ENCODE peak calls at places on chromosomes 12 and 14, in ten cellular contexts. F is midbrain; G is NCI-H1092; I is D341Med; X is RPMI8226; U is activated CD8-positive, alpha-beta memory T cell treated with anti-CD3 and anti-CD28 coated beads for 4 hours; P is brain microvascular endothelial cell; H is Right ventricle myocardium superior; Q is stimulated activated CD8-positive, alpha-beta memory T cell treated with anti-CD3 and anti-CD28 coated beads, Interleukin-15, amount 100 ng/mL, for 4 hours; M is stimulated activated CD4-positive, alpha-beta T cell treated with anti-CD3 and anti-CD28 coated beads, Interleukin-4, amount 100 ng/mL, for 48 hours. Y is an unnamed sample.

GRCh38 chr12:21475552-21475951 is 25.9 kb downstream of the RECQL start:
- DNase-seq in M (no peak), F (no peak), X (no peak), Q (no peak), I (no peak), P (no peak), U (no peak), H (no peak), G (no peak), Y (no peak)

GRCh38 chr14:94026886-94027469 is 838 bp downstream of the OTUB2 start:
- DNase-seq in U (no peak), P (no peak), Q (no peak), X (no peak), M (no peak), H (no peak), I (no peak), G (no peak), F (no peak), Y (no peak)

GRCh38 chr12:117587646-117588287 is 226.3 kb upstream of the NOS1 start:
- DNase-seq in H (peak), X (peak), I (peak), F (peak), U (no peak), G (peak), M (peak), Q (no peak), P (peak), Y (peak)

GRCh38 chr12:56487448-56488040 is 417 bp downstream of the GLS2 start:
- DNase-seq in Q (no peak), I (peak), P (no peak), G (no peak), F (no peak), H (peak), X (peak), M (peak), U (no peak), Y (no peak)

GRCh38 chr12:103181366-103182152 is 224.1 kb downstream of the ASCL1 start:
- DNase-seq in H (no peak), P (no peak), Q (no peak), M (no peak), G (no peak), X (no peak), I (no peak), U (no peak), F (no peak), Y (no peak)

GRCh38 chr12:75747572-75747995 is 236.2 kb upstream of the KRR1 start:
- DNase-seq in H (no peak), F (no peak), G (no peak), I (no peak), Q (no peak), X (no peak), P (peak), M (no peak), U (no peak), Y (no peak)

GRCh38 chr12:32536000-32536345 is 136.6 kb downstream of the FGD4 start:
- DNase-seq in I (no peak), H (no peak), G (no peak), M (no peak), U (no peak), X (no peak), Q (no peak), F (no peak), P (no peak), Y (no peak)

GRCh38 chr14:91316761-91317160 is 72.3 kb upstream of the GPR68 start:
- DNase-seq in I (no peak), F (no peak), X (no peak), H (no peak), U (no peak), P (no peak), Q (no peak), G (no peak), M (no peak), Y (no peak)

GRCh38 chr12:87982208-87982607 is 47.0 kb downstream of the C12orf50 start:
- DNase-seq in X (no peak), G (no peak), I (no peak), H (no peak), M (no peak), Q (no peak), F (no peak), P (peak), U (no peak), Y (no peak)

GRCh38 chr14:59278111-59278510 is 89.6 kb downstream of the DAAM1 start:
- DNase-seq in U (no peak), X (no peak), P (peak), I (no peak), G (no peak), M (no peak), F (no peak), H (no peak), Q (no peak), Y (no peak)

GRCh38 chr12:865614-866013 is 83.9 kb downstream of the RAD52 start:
- DNase-seq in H (no peak), I (no peak), F (no peak), M (no peak), G (no peak), U (no peak), P (no peak), Q (no peak), X (no peak), Y (no peak)

GRCh38 chr12:30862486-30862885 is 64.1 kb upstream of the TSPAN11 start:
- DNase-seq in Q (no peak), M (no peak), X (no peak), I (no peak), F (no peak), P (peak), U (no peak), G (peak), H (peak), Y (no peak)

GRCh38 chr12:93140801-93141200 is 211.7 kb upstream of the EEA1 start:
- DNase-seq in G (no peak), P (no peak), Q (no peak), H (no peak), M (no peak), U (no peak), I (no peak), F (no peak), X (no peak), Y (no peak)